ENCODE peak calls at places on chromosomes 7 and 10, in seven cellular contexts. One of them, this sample, is unnamed.
A peak's percentile ranks its signal among the peaks of the same experiment; 100 is the strongest.

GRCh38 chr7:123230147-123230546 is 30.4 kb upstream of the SLC13A1 start:
- DNase-seq in Daoy: no peak
- DNase-seq in Jurkat, Clone E6-1: no peak
- DNase-seq in glutamatergic neuron: no peak
- DNase-seq in IMR-90: no peak
- DNase-seq in stimulated activated CD4-positive, alpha-beta T cell treated with anti-CD3 and anti-CD28 coated beads, Interleukin-2, amount 100 ng/mL, for 4 hours: no peak
- DNase-seq in SHP77: no peak
- DNase-seq in this sample: no peak

GRCh38 chr10:90417466-90418210 is 440.2 kb downstream of the HTR7 start:
- DNase-seq in Daoy: peak; percentile 5
- DNase-seq in Jurkat, Clone E6-1: no peak
- DNase-seq in glutamatergic neuron: no peak
- DNase-seq in IMR-90: peak; percentile 41
- DNase-seq in stimulated activated CD4-positive, alpha-beta T cell treated with anti-CD3 and anti-CD28 coated beads, Interleukin-2, amount 100 ng/mL, for 4 hours: no peak
- DNase-seq in SHP77: no peak
- DNase-seq in this sample: no peak

GRCh38 chr10:127196955-127197432 is 603 bp upstream of the INSYN2A start:
- DNase-seq in Daoy: no peak
- DNase-seq in Jurkat, Clone E6-1: no peak
- DNase-seq in glutamatergic neuron: no peak
- DNase-seq in IMR-90: no peak
- DNase-seq in stimulated activated CD4-positive, alpha-beta T cell treated with anti-CD3 and anti-CD28 coated beads, Interleukin-2, amount 100 ng/mL, for 4 hours: no peak
- DNase-seq in SHP77: no peak
- DNase-seq in this sample: no peak

GRCh38 chr7:46583606-46584005 is 662.5 kb upstream of the IGFBP3 start:
- DNase-seq in Daoy: peak; percentile 29
- DNase-seq in Jurkat, Clone E6-1: no peak
- DNase-seq in glutamatergic neuron: no peak
- DNase-seq in IMR-90: no peak
- DNase-seq in stimulated activated CD4-positive, alpha-beta T cell treated with anti-CD3 and anti-CD28 coated beads, Interleukin-2, amount 100 ng/mL, for 4 hours: no peak
- DNase-seq in SHP77: no peak
- DNase-seq in this sample: no peak

GRCh38 chr7:30741289-30741688 is 10.6 kb upstream of the INMT start:
- DNase-seq in Daoy: no peak
- DNase-seq in Jurkat, Clone E6-1: no peak
- DNase-seq in glutamatergic neuron: no peak
- DNase-seq in IMR-90: no peak
- DNase-seq in stimulated activated CD4-positive, alpha-beta T cell treated with anti-CD3 and anti-CD28 coated beads, Interleukin-2, amount 100 ng/mL, for 4 hours: no peak
- DNase-seq in SHP77: no peak
- DNase-seq in this sample: no peak

GRCh38 chr7:23783115-23783514 is 73.1 kb downstream of the STK31 start:
- DNase-seq in Daoy: no peak
- DNase-seq in Jurkat, Clone E6-1: no peak
- DNase-seq in glutamatergic neuron: no peak
- DNase-seq in IMR-90: no peak
- DNase-seq in stimulated activated CD4-positive, alpha-beta T cell treated with anti-CD3 and anti-CD28 coated beads, Interleukin-2, amount 100 ng/mL, for 4 hours: no peak
- DNase-seq in SHP77: no peak
- DNase-seq in this sample: no peak

GRCh38 chr7:151013728-151014497 is 10.4 kb downstream of the ATG9B start:
- DNase-seq in Daoy: peak; percentile 83
- DNase-seq in Jurkat, Clone E6-1: peak; percentile 93
- DNase-seq in glutamatergic neuron: peak; percentile 96
- DNase-seq in IMR-90: peak; percentile 22
- DNase-seq in stimulated activated CD4-positive, alpha-beta T cell treated with anti-CD3 and anti-CD28 coated beads, Interleukin-2, amount 100 ng/mL, for 4 hours: peak; percentile 73
- DNase-seq in SHP77: no peak
- DNase-seq in this sample: peak; percentile 65

GRCh38 chr7:8154290-8154689 is 107.7 kb downstream of the ICA1 start:
- DNase-seq in Daoy: no peak
- DNase-seq in Jurkat, Clone E6-1: no peak
- DNase-seq in glutamatergic neuron: no peak
- DNase-seq in IMR-90: no peak
- DNase-seq in stimulated activated CD4-positive, alpha-beta T cell treated with anti-CD3 and anti-CD28 coated beads, Interleukin-2, amount 100 ng/mL, for 4 hours: no peak
- DNase-seq in SHP77: no peak
- DNase-seq in this sample: no peak

GRCh38 chr10:6995846-6996245 is 415.0 kb downstream of the SFMBT2 start:
- DNase-seq in Daoy: peak; percentile 6
- DNase-seq in Jurkat, Clone E6-1: no peak
- DNase-seq in glutamatergic neuron: no peak
- DNase-seq in IMR-90: peak; percentile 4
- DNase-seq in stimulated activated CD4-positive, alpha-beta T cell treated with anti-CD3 and anti-CD28 coated beads, Interleukin-2, amount 100 ng/mL, for 4 hours: no peak
- DNase-seq in SHP77: no peak
- DNase-seq in this sample: no peak

GRCh38 chr7:131106681-131107342 is 220.9 kb upstream of the MKLN1 start:
- DNase-seq in Daoy: peak; percentile 58
- DNase-seq in Jurkat, Clone E6-1: no peak
- DNase-seq in glutamatergic neuron: peak; percentile 50
- DNase-seq in IMR-90: no peak
- DNase-seq in stimulated activated CD4-positive, alpha-beta T cell treated with anti-CD3 and anti-CD28 coated beads, Interleukin-2, amount 100 ng/mL, for 4 hours: peak; percentile 25
- DNase-seq in SHP77: peak; percentile 31
- DNase-seq in this sample: no peak

GRCh38 chr10:52771534-52772455 is 789 bp downstream of the MBL2 start:
- DNase-seq in Daoy: no peak
- DNase-seq in Jurkat, Clone E6-1: no peak
- DNase-seq in glutamatergic neuron: no peak
- DNase-seq in IMR-90: no peak
- DNase-seq in stimulated activated CD4-positive, alpha-beta T cell treated with anti-CD3 and anti-CD28 coated beads, Interleukin-2, amount 100 ng/mL, for 4 hours: no peak
- DNase-seq in SHP77: no peak
- DNase-seq in this sample: no peak

GRCh38 chr10:128180843-128181242 is 54.6 kb upstream of the MKI67 start:
- DNase-seq in Daoy: no peak
- DNase-seq in Jurkat, Clone E6-1: peak; percentile 98
- DNase-seq in glutamatergic neuron: no peak
- DNase-seq in IMR-90: no peak
- DNase-seq in stimulated activated CD4-positive, alpha-beta T cell treated with anti-CD3 and anti-CD28 coated beads, Interleukin-2, amount 100 ng/mL, for 4 hours: peak; percentile 16
- DNase-seq in SHP77: peak; percentile 8
- DNase-seq in this sample: peak; percentile 60

GRCh38 chr7:157903715-157904114 is 566.9 kb downstream of the DNAJB6 start:
- DNase-seq in Daoy: no peak
- DNase-seq in Jurkat, Clone E6-1: no peak
- DNase-seq in glutamatergic neuron: no peak
- DNase-seq in IMR-90: no peak
- DNase-seq in stimulated activated CD4-positive, alpha-beta T cell treated with anti-CD3 and anti-CD28 coated beads, Interleukin-2, amount 100 ng/mL, for 4 hours: no peak
- DNase-seq in SHP77: no peak
- DNase-seq in this sample: no peak

GRCh38 chr7:134513169-134513752 is 14.1 kb upstream of the AKR1B10 start:
- DNase-seq in Daoy: peak; percentile 70
- DNase-seq in Jurkat, Clone E6-1: peak; percentile 12
- DNase-seq in glutamatergic neuron: peak; percentile 58
- DNase-seq in IMR-90: peak; percentile 63
- DNase-seq in stimulated activated CD4-positive, alpha-beta T cell treated with anti-CD3 and anti-CD28 coated beads, Interleukin-2, amount 100 ng/mL, for 4 hours: peak; percentile 9
- DNase-seq in SHP77: peak; percentile 35
- DNase-seq in this sample: no peak

GRCh38 chr7:24504040-24504439 is 69.2 kb upstream of the PALS2 start:
- DNase-seq in Daoy: no peak
- DNase-seq in Jurkat, Clone E6-1: no peak
- DNase-seq in glutamatergic neuron: no peak
- DNase-seq in IMR-90: no peak
- DNase-seq in stimulated activated CD4-positive, alpha-beta T cell treated with anti-CD3 and anti-CD28 coated beads, Interleukin-2, amount 100 ng/mL, for 4 hours: no peak
- DNase-seq in SHP77: no peak
- DNase-seq in this sample: no peak

GRCh38 chr10:8092428-8092827 is 37.9 kb downstream of the GATA3 start:
- DNase-seq in Daoy: no peak
- DNase-seq in Jurkat, Clone E6-1: no peak
- DNase-seq in glutamatergic neuron: no peak
- DNase-seq in IMR-90: no peak
- DNase-seq in stimulated activated CD4-positive, alpha-beta T cell treated with anti-CD3 and anti-CD28 coated beads, Interleukin-2, amount 100 ng/mL, for 4 hours: no peak
- DNase-seq in SHP77: no peak
- DNase-seq in this sample: no peak

GRCh38 chr10:102814873-102815661 is 22.1 kb downstream of the CYP17A1 start:
- DNase-seq in Daoy: peak; percentile 80
- DNase-seq in Jurkat, Clone E6-1: no peak
- DNase-seq in glutamatergic neuron: peak; percentile 25
- DNase-seq in IMR-90: peak; percentile 68
- DNase-seq in stimulated activated CD4-positive, alpha-beta T cell treated with anti-CD3 and anti-CD28 coated beads, Interleukin-2, amount 100 ng/mL, for 4 hours: no peak
- DNase-seq in SHP77: no peak
- DNase-seq in this sample: no peak

GRCh38 chr10:122463466-122464157 is 2.3 kb downstream of the HTRA1 start:
- DNase-seq in Daoy: no peak
- DNase-seq in Jurkat, Clone E6-1: no peak
- DNase-seq in glutamatergic neuron: no peak
- DNase-seq in IMR-90: no peak
- DNase-seq in stimulated activated CD4-positive, alpha-beta T cell treated with anti-CD3 and anti-CD28 coated beads, Interleukin-2, amount 100 ng/mL, for 4 hours: no peak
- DNase-seq in SHP77: no peak
- DNase-seq in this sample: no peak

GRCh38 chr7:148824864-148825263 is 59.2 kb downstream of the EZH2 start:
- DNase-seq in Daoy: no peak
- DNase-seq in Jurkat, Clone E6-1: no peak
- DNase-seq in glutamatergic neuron: no peak
- DNase-seq in IMR-90: no peak
- DNase-seq in stimulated activated CD4-positive, alpha-beta T cell treated with anti-CD3 and anti-CD28 coated beads, Interleukin-2, amount 100 ng/mL, for 4 hours: no peak
- DNase-seq in SHP77: no peak
- DNase-seq in this sample: no peak

GRCh38 chr7:39735903-39736302 is 112.5 kb downstream of the RALA start:
- DNase-seq in Daoy: peak; percentile 88
- DNase-seq in Jurkat, Clone E6-1: no peak
- DNase-seq in glutamatergic neuron: no peak
- DNase-seq in IMR-90: peak; percentile 32
- DNase-seq in stimulated activated CD4-positive, alpha-beta T cell treated with anti-CD3 and anti-CD28 coated beads, Interleukin-2, amount 100 ng/mL, for 4 hours: no peak
- DNase-seq in SHP77: no peak
- DNase-seq in this sample: no peak

GRCh38 chr7:78134256-78134655 is 335.7 kb downstream of the PHTF2 start:
- DNase-seq in Daoy: peak; percentile 53
- DNase-seq in Jurkat, Clone E6-1: peak; percentile 8
- DNase-seq in glutamatergic neuron: no peak
- DNase-seq in IMR-90: peak; percentile 88
- DNase-seq in stimulated activated CD4-positive, alpha-beta T cell treated with anti-CD3 and anti-CD28 coated beads, Interleukin-2, amount 100 ng/mL, for 4 hours: no peak
- DNase-seq in SHP77: peak; percentile 21
- DNase-seq in this sample: no peak

GRCh38 chr7:93948106-93948505 is 26.6 kb downstream of the GNG11 start:
- DNase-seq in Daoy: no peak
- DNase-seq in Jurkat, Clone E6-1: no peak
- DNase-seq in glutamatergic neuron: no peak
- DNase-seq in IMR-90: peak; percentile 76
- DNase-seq in stimulated activated CD4-positive, alpha-beta T cell treated with anti-CD3 and anti-CD28 coated beads, Interleukin-2, amount 100 ng/mL, for 4 hours: no peak
- DNase-seq in SHP77: no peak
- DNase-seq in this sample: no peak

GRCh38 chr7:151275813-151276577 is 27.5 kb upstream of the SMARCD3 start:
- DNase-seq in Daoy: no peak
- DNase-seq in Jurkat, Clone E6-1: no peak
- DNase-seq in glutamatergic neuron: no peak
- DNase-seq in IMR-90: no peak
- DNase-seq in stimulated activated CD4-positive, alpha-beta T cell treated with anti-CD3 and anti-CD28 coated beads, Interleukin-2, amount 100 ng/mL, for 4 hours: no peak
- DNase-seq in SHP77: no peak
- DNase-seq in this sample: no peak

GRCh38 chr7:33661430-33662160 is 243.7 kb upstream of the BMPER start:
- DNase-seq in Daoy: no peak
- DNase-seq in Jurkat, Clone E6-1: peak; percentile 7
- DNase-seq in glutamatergic neuron: no peak
- DNase-seq in IMR-90: no peak
- DNase-seq in stimulated activated CD4-positive, alpha-beta T cell treated with anti-CD3 and anti-CD28 coated beads, Interleukin-2, amount 100 ng/mL, for 4 hours: no peak
- DNase-seq in SHP77: no peak
- DNase-seq in this sample: no peak

GRCh38 chr10:99983280-99983988 is 26.3 kb downstream of the DNMBP start:
- DNase-seq in Daoy: peak; percentile 73
- DNase-seq in Jurkat, Clone E6-1: no peak
- DNase-seq in glutamatergic neuron: peak; percentile 68
- DNase-seq in IMR-90: peak; percentile 79
- DNase-seq in stimulated activated CD4-positive, alpha-beta T cell treated with anti-CD3 and anti-CD28 coated beads, Interleukin-2, amount 100 ng/mL, for 4 hours: no peak
- DNase-seq in SHP77: no peak
- DNase-seq in this sample: no peak

GRCh38 chr7:30412810-30413504 is 65.6 kb downstream of the NOD1 start:
- DNase-seq in Daoy: peak; percentile 75
- DNase-seq in Jurkat, Clone E6-1: no peak
- DNase-seq in glutamatergic neuron: no peak
- DNase-seq in IMR-90: peak; percentile 83
- DNase-seq in stimulated activated CD4-positive, alpha-beta T cell treated with anti-CD3 and anti-CD28 coated beads, Interleukin-2, amount 100 ng/mL, for 4 hours: no peak
- DNase-seq in SHP77: peak; percentile 81
- DNase-seq in this sample: no peak

GRCh38 chr10:122232781-122233180 is 38.3 kb upstream of the BTBD16 start:
- DNase-seq in Daoy: no peak
- DNase-seq in Jurkat, Clone E6-1: no peak
- DNase-seq in glutamatergic neuron: no peak
- DNase-seq in IMR-90: peak; percentile 95
- DNase-seq in stimulated activated CD4-positive, alpha-beta T cell treated with anti-CD3 and anti-CD28 coated beads, Interleukin-2, amount 100 ng/mL, for 4 hours: no peak
- DNase-seq in SHP77: peak; percentile 27
- DNase-seq in this sample: no peak

GRCh38 chr10:48463318-48464003 is 141.4 kb downstream of the ARHGAP22 start:
- DNase-seq in Daoy: no peak
- DNase-seq in Jurkat, Clone E6-1: no peak
- DNase-seq in glutamatergic neuron: no peak
- DNase-seq in IMR-90: no peak
- DNase-seq in stimulated activated CD4-positive, alpha-beta T cell treated with anti-CD3 and anti-CD28 coated beads, Interleukin-2, amount 100 ng/mL, for 4 hours: no peak
- DNase-seq in SHP77: no peak
- DNase-seq in this sample: no peak